ENCODE peak calls at places on chromosome 14, in five cellular contexts. One of them, this sample, is unnamed.

GRCh38 chr14:33669111-33669510 is 281.8 kb downstream of the EGLN3 start:
- DNase-seq in AG10803: peak
- DNase-seq in progenitor cell of endocrine pancreas: no peak
- DNase-seq in pancreas: no peak
- DNase-seq in stomach: no peak
- DNase-seq in this sample: peak

GRCh38 chr14:95273041-95273978 is 46.4 kb downstream of the CLMN start:
- DNase-seq in stomach: peak
- DNase-seq in AG10803: no peak
- DNase-seq in pancreas: no peak
- DNase-seq in progenitor cell of endocrine pancreas: no peak
- DNase-seq in this sample: peak

GRCh38 chr14:70188608-70189540 is at the start of gene SLC8A3:
- DNase-seq in progenitor cell of endocrine pancreas: peak
- DNase-seq in AG10803: peak
- DNase-seq in pancreas: peak
- DNase-seq in stomach: peak
- DNase-seq in this sample: peak

GRCh38 chr14:44404599-44405349 is 102.3 kb downstream of the FSCB start:
- DNase-seq in AG10803: no peak
- DNase-seq in stomach: no peak
- DNase-seq in pancreas: no peak
- DNase-seq in progenitor cell of endocrine pancreas: no peak
- DNase-seq in this sample: no peak

GRCh38 chr14:33884916-33885315 is 66.0 kb downstream of the EGLN3 start:
- DNase-seq in AG10803: no peak
- DNase-seq in pancreas: no peak
- DNase-seq in progenitor cell of endocrine pancreas: no peak
- DNase-seq in stomach: no peak
- DNase-seq in this sample: no peak

GRCh38 chr14:34113051-34113511 is 162.2 kb upstream of the EGLN3 start:
- DNase-seq in AG10803: peak
- DNase-seq in stomach: no peak
- DNase-seq in pancreas: no peak
- DNase-seq in progenitor cell of endocrine pancreas: no peak
- DNase-seq in this sample: peak

GRCh38 chr14:50775357-50775756 is 55.6 kb downstream of the NIN start:
- DNase-seq in progenitor cell of endocrine pancreas: no peak
- DNase-seq in stomach: no peak
- DNase-seq in pancreas: no peak
- DNase-seq in AG10803: peak
- DNase-seq in this sample: peak

GRCh38 chr14:83255727-83256090 is 1722.1 kb upstream of the SEL1L start:
- DNase-seq in stomach: no peak
- DNase-seq in progenitor cell of endocrine pancreas: no peak
- DNase-seq in pancreas: no peak
- DNase-seq in AG10803: no peak
- DNase-seq in this sample: no peak

GRCh38 chr14:90426663-90427062 is 29.8 kb downstream of the CALM1 start:
- DNase-seq in stomach: peak
- DNase-seq in pancreas: no peak
- DNase-seq in progenitor cell of endocrine pancreas: no peak
- DNase-seq in AG10803: no peak
- DNase-seq in this sample: peak

GRCh38 chr14:58978336-58978735 is 210.1 kb upstream of the DAAM1 start:
- DNase-seq in pancreas: no peak
- DNase-seq in AG10803: peak
- DNase-seq in stomach: no peak
- DNase-seq in progenitor cell of endocrine pancreas: no peak
- DNase-seq in this sample: no peak

GRCh38 chr14:93137864-93138263 is 22.1 kb upstream of the ITPK1 start:
- DNase-seq in pancreas: peak
- DNase-seq in progenitor cell of endocrine pancreas: no peak
- DNase-seq in stomach: peak
- DNase-seq in AG10803: no peak
- DNase-seq in this sample: no peak

GRCh38 chr14:92499216-92499615 is 14.4 kb upstream of the RIN3 start:
- DNase-seq in progenitor cell of endocrine pancreas: no peak
- DNase-seq in AG10803: no peak
- DNase-seq in pancreas: no peak
- DNase-seq in stomach: no peak
- DNase-seq in this sample: no peak

GRCh38 chr14:24631749-24632335 is 2.1 kb downstream of the GZMB start:
- DNase-seq in stomach: no peak
- DNase-seq in AG10803: no peak
- DNase-seq in pancreas: no peak
- DNase-seq in progenitor cell of endocrine pancreas: no peak
- DNase-seq in this sample: no peak

GRCh38 chr14:61470261-61470953 is 149.0 kb downstream of the PRKCH start:
- DNase-seq in progenitor cell of endocrine pancreas: no peak
- DNase-seq in AG10803: peak
- DNase-seq in stomach: no peak
- DNase-seq in pancreas: no peak
- DNase-seq in this sample: peak
- TF ChIP-seq CTCF in progenitor cell of endocrine pancreas: no peak
- TF ChIP-seq CTCF in AG10803: peak
- TF ChIP-seq CTCF in stomach: no peak
- TF ChIP-seq CTCF in pancreas: no peak
- TF ChIP-seq CTCF in this sample: peak

GRCh38 chr14:68797180-68797670 is 4.4 kb upstream of the ZFP36L1 start:
- DNase-seq in progenitor cell of endocrine pancreas: no peak
- DNase-seq in pancreas: no peak
- DNase-seq in AG10803: no peak
- DNase-seq in stomach: peak
- DNase-seq in this sample: no peak

GRCh38 chr14:68798621-68799020 is 5.8 kb upstream of the ZFP36L1 start:
- DNase-seq in stomach: no peak
- DNase-seq in pancreas: no peak
- DNase-seq in AG10803: no peak
- DNase-seq in progenitor cell of endocrine pancreas: no peak
- DNase-seq in this sample: no peak

GRCh38 chr14:68794856-68795601 is 2.2 kb upstream of the ZFP36L1 start:
- DNase-seq in AG10803: peak
- DNase-seq in progenitor cell of endocrine pancreas: no peak
- DNase-seq in pancreas: no peak
- DNase-seq in stomach: peak
- DNase-seq in this sample: peak

GRCh38 chr14:68795602-68796417 is 2.9 kb upstream of the ZFP36L1 start:
- DNase-seq in AG10803: peak
- DNase-seq in pancreas: peak
- DNase-seq in stomach: peak
- DNase-seq in progenitor cell of endocrine pancreas: peak
- DNase-seq in this sample: peak

GRCh38 chr14:68796418-68797101 is 3.7 kb upstream of the ZFP36L1 start:
- DNase-seq in stomach: peak
- DNase-seq in pancreas: no peak
- DNase-seq in AG10803: peak
- DNase-seq in progenitor cell of endocrine pancreas: no peak
- DNase-seq in this sample: no peak
- TF ChIP-seq CTCF in stomach: no peak
- TF ChIP-seq CTCF in pancreas: no peak
- TF ChIP-seq CTCF in AG10803: no peak
- TF ChIP-seq CTCF in progenitor cell of endocrine pancreas: no peak
- TF ChIP-seq CTCF in this sample: no peak

DNA sequence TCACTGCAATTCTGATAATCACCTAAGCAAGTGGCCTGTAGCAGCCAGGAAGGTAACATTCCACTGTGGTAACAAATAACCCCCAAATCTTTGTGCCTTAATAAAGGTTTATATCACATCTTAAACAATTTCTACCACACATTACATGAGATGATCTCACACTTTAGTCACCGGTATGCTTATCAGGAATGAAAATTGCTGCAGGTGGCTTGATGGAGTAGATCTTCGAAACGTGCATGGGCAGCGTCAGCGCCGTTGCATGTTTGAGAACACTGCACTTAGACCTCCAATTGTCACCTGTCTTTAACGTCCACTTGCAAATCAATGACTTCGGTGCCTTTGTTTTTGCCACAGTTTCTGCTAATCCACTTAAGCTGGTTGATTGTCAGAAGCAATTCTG is 477.4 kb downstream of the VRK1 start:
- DNase-seq in stomach: no peak
- DNase-seq in progenitor cell of endocrine pancreas: no peak
- DNase-seq in pancreas: no peak
- DNase-seq in AG10803: no peak
- DNase-seq in this sample: no peak
- TF ChIP-seq CTCF in stomach: no peak
- TF ChIP-seq CTCF in progenitor cell of endocrine pancreas: no peak
- TF ChIP-seq CTCF in pancreas: no peak
- TF ChIP-seq CTCF in AG10803: no peak
- TF ChIP-seq CTCF in this sample: no peak

GRCh38 chr14:53792909-53793308 is 163.7 kb downstream of the BMP4 start:
- DNase-seq in stomach: no peak
- DNase-seq in progenitor cell of endocrine pancreas: no peak
- DNase-seq in pancreas: no peak
- DNase-seq in AG10803: no peak
- DNase-seq in this sample: no peak
- TF ChIP-seq CTCF in stomach: no peak
- TF ChIP-seq CTCF in progenitor cell of endocrine pancreas: no peak
- TF ChIP-seq CTCF in pancreas: no peak
- TF ChIP-seq CTCF in AG10803: peak
- TF ChIP-seq CTCF in this sample: peak

GRCh38 chr14:88233915-88234314 is 89.2 kb downstream of the KCNK10 start:
- DNase-seq in stomach: no peak
- DNase-seq in progenitor cell of endocrine pancreas: no peak
- DNase-seq in AG10803: no peak
- DNase-seq in pancreas: no peak
- DNase-seq in this sample: peak
- TF ChIP-seq CTCF in stomach: no peak
- TF ChIP-seq CTCF in progenitor cell of endocrine pancreas: peak
- TF ChIP-seq CTCF in AG10803: no peak
- TF ChIP-seq CTCF in pancreas: no peak
- TF ChIP-seq CTCF in this sample: peak

DNA sequence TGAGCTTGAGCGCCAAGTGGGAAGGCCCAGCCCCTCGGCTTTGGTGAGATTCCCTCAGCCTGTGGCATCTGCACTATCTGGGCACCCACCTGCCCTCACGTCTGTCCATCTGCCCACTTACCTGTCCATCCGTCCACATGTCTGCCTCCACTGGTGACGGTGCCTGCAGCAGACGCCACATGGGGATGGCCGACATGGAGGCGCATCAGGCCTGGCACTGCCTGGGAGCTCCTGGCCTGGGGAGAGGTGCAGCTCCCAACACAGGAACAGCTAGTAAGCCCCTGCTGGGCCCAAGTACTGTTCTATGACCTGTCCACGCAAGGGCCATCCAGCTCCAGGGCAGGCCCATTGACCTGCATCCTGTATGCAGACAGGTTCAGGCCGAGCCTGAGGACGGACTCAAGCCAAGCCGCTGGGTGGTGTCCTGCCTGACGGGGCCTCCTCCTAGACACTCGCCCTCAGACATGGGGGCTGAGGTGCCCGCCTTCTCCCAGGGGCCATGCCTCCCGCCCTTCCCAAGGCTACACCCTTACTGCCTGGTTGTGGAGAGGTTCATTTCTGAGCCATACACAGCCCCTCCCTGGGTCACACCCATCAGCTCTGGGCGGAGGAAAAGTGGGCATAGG is 192.1 kb upstream of the C14orf180 start:
- DNase-seq in AG10803: no peak
- DNase-seq in pancreas: no peak
- DNase-seq in progenitor cell of endocrine pancreas: no peak
- DNase-seq in stomach: peak
- DNase-seq in this sample: no peak
- TF ChIP-seq CTCF in AG10803: no peak
- TF ChIP-seq CTCF in pancreas: no peak
- TF ChIP-seq CTCF in progenitor cell of endocrine pancreas: no peak
- TF ChIP-seq CTCF in stomach: no peak
- TF ChIP-seq CTCF in this sample: no peak